ENCODE peak calls at places on chromosomes 4 and X, in four cellular contexts. D, Q, O and Y are unnamed samples.
A peak's percentile ranks its signal among the peaks of the same experiment; 100 is the strongest.

GRCh38 chrX:48924270-48924669 is 5.4 kb upstream of the PIM2 start:
- DNase-seq in D (no peak), O (no peak), Q (no peak), Y (no peak)

GRCh38 chr4:169791527-169792156 is 33.9 kb upstream of the HPF1 start:
- DNase-seq in Q (peak; percentile 75), D (peak; percentile 79), O (peak; percentile 59), Y (no peak)

GRCh38 chrX:49829016-49829415 is at the start of gene PAGE4:
- DNase-seq in O (peak; percentile 2), D (no peak), Q (no peak), Y (no peak)

GRCh38 chrX:106014119-106014775 is 24.3 kb downstream of the SERPINA7 start:
- DNase-seq in D (no peak), O (no peak), Q (no peak), Y (no peak)

GRCh38 chrX:119647552-119648420 is 41.6 kb upstream of the NKRF start:
- DNase-seq in Q (no peak), D (no peak), O (no peak), Y (no peak)

GRCh38 chr4:148481644-148482043 is 39.4 kb upstream of the NR3C2 start:
- DNase-seq in Q (no peak), O (no peak), D (no peak), Y (no peak)

GRCh38 chr4:88706574-88706973 is 8.9 kb upstream of the NAP1L5 start:
- DNase-seq in D (peak; percentile 28), O (no peak), Q (peak; percentile 62), Y (no peak)

GRCh38 chr4:108959497-108959896 is 196.6 kb upstream of the ETNPPL start:
- DNase-seq in D (no peak), O (no peak), Q (peak; percentile 2), Y (no peak)

GRCh38 chr4:113560579-113560978 is 201.0 kb downstream of the CAMK2D start:
- DNase-seq in O (no peak), D (no peak), Q (no peak), Y (no peak)

GRCh38 chr4:147910315-147910714 is 178.4 kb downstream of the ARHGAP10 start:
- DNase-seq in O (no peak), Q (no peak), D (no peak), Y (no peak)

GRCh38 chr4:189143255-189143654 is 797.4 kb upstream of the FRG1 start:
- DNase-seq in Q (no peak), O (peak; percentile 57), D (no peak), Y (no peak)

GRCh38 chr4:96916731-96917130 is 1076.8 kb downstream of the PDHA2 start:
- DNase-seq in O (no peak), D (peak; percentile 10), Q (no peak), Y (no peak)

GRCh38 chrX:257681-258289 is 23.4 kb upstream of the PLCXD1 start:
- DNase-seq in Q (no peak), O (no peak), D (no peak), Y (no peak)

GRCh38 chrX:51860679-51861078 is 32.7 kb upstream of the MAGED1 start:
- DNase-seq in D (no peak), O (peak; percentile 6), Q (no peak), Y (no peak)

GRCh38 chr4:183657564-183657963 is 1.4 kb downstream of the RWDD4 start:
- DNase-seq in D (no peak), O (no peak), Q (no peak), Y (no peak)

GRCh38 chrX:52284865-52285264 is 84.0 kb upstream of the XAGE2 start:
- DNase-seq in O (no peak), Q (no peak), D (no peak), Y (no peak)

GRCh38 chrX:37800762-37801161 is 20.9 kb downstream of the CYBB start:
- DNase-seq in O (no peak), D (no peak), Q (no peak), Y (no peak)

GRCh38 chrX:12403474-12404082 is 265.3 kb downstream of the FRMPD4 start:
- DNase-seq in O (no peak), Q (no peak), D (no peak), Y (no peak)

GRCh38 chr4:118289794-118290193 is 63.0 kb downstream of the PRSS12 start:
- DNase-seq in Q (peak; percentile 44), D (no peak), O (no peak), Y (no peak)

GRCh38 chr4:60657041-60657440 is 543.1 kb upstream of the ADGRL3 start:
- DNase-seq in O (no peak), Q (no peak), D (no peak), Y (no peak)

GRCh38 chrX:15744181-15744867 is 6.3 kb downstream of the CA5B start:
- DNase-seq in Q (no peak), O (no peak), D (no peak), Y (no peak)

GRCh38 chrX:68826113-68826980 is 2.5 kb upstream of the EFNB1 start:
- DNase-seq in O (no peak), Q (no peak), D (no peak), Y (peak; percentile 86)

GRCh38 chrX:38575888-38576287 is 14.5 kb downstream of the TSPAN7 start:
- DNase-seq in Q (no peak), O (no peak), D (no peak), Y (no peak)

GRCh38 chr4:152534541-152535231 is 1.2 kb downstream of the FBXW7 start:
- DNase-seq in Q (no peak), O (peak; percentile 17), D (no peak), Y (no peak)

GRCh38 chr4:95087657-95088455 is 330.1 kb downstream of the BMPR1B start:
- DNase-seq in O (no peak), D (no peak), Q (no peak), Y (no peak)

GRCh38 chr4:1451106-1451751 is 45.0 kb upstream of the NKX1-1 start:
- DNase-seq in O (no peak), Q (no peak), D (no peak), Y (no peak)

GRCh38 chrX:148771440-148771839 is 271.0 kb downstream of the AFF2 start:
- DNase-seq in Q (no peak), D (no peak), O (no peak), Y (no peak)

GRCh38 chr4:52110171-52110570 is 59.1 kb downstream of the SPATA18 start:
- DNase-seq in O (no peak), Q (no peak), D (no peak), Y (no peak)

GRCh38 chrX:135389243-135389642 is 32.5 kb upstream of the SMIM10L2A start:
- DNase-seq in Q (no peak), D (no peak), O (no peak), Y (no peak)

GRCh38 chr4:95085118-95085833 is 327.5 kb downstream of the BMPR1B start:
- DNase-seq in O (peak; percentile 3), Q (no peak), D (no peak), Y (no peak)

GRCh38 chr4:154490261-154490588 is 1.4 kb downstream of the DCHS2 start:
- DNase-seq in O (no peak), D (no peak), Q (no peak), Y (no peak)

GRCh38 chrX:151359341-151359740 is 37.7 kb upstream of the VMA21 start:
- DNase-seq in D (no peak), O (no peak), Q (no peak), Y (no peak)

GRCh38 chr4:182413550-182413949 is 170.3 kb downstream of the TENM3 start:
- DNase-seq in D (no peak), Q (no peak), O (no peak), Y (no peak)

GRCh38 chr4:55435136-55435535 is 39.4 kb downstream of the TMEM165 start:
- DNase-seq in D (no peak), O (peak; percentile 6), Q (no peak), Y (no peak)

GRCh38 chr4:163191999-163192398 is 25.3 kb upstream of the NAF1 start:
- DNase-seq in O (no peak), D (no peak), Q (peak; percentile 4), Y (no peak)

GRCh38 chr4:152460488-152460887 is 75.4 kb downstream of the FBXW7 start:
- DNase-seq in O (peak; percentile 6), Q (peak; percentile 42), D (no peak), Y (no peak)

GRCh38 chr4:113141901-113142346 is 92.5 kb downstream of the ANK2 start:
- DNase-seq in D (peak; percentile 46), Q (peak; percentile 73), O (peak; percentile 27), Y (no peak)

GRCh38 chr4:47386592-47387235 is 76.8 kb downstream of the COMMD8 start:
- DNase-seq in Q (peak; percentile 5), O (no peak), D (no peak), Y (no peak)

GRCh38 chr4:108783666-108784463 is 21.0 kb upstream of the ETNPPL start:
- DNase-seq in D (no peak), Q (no peak), O (peak; percentile 0), Y (no peak)